ENCODE peak calls at places on chromosomes 6 and 20, in nine cellular contexts. S is astrocyte, K is bronchial epithelial cell, F is fibroblast of mammary gland, Z is nephron progenitor cell, O is fibroblast of lung, G is heart left ventricle, L is right lobe of liver, R is prostate gland. T is an unnamed sample.

GRCh38 chr6:128567029-128567428 is 46.6 kb upstream of the PTPRK start:
- DNase-seq in S (no peak), K (peak; percentile 74), F (peak; percentile 6), Z (no peak), O (peak; percentile 49), G (no peak), L (no peak), R (no peak), T (no peak)

GRCh38 chr6:81909981-81910910 is 157.8 kb upstream of the TENT5A start:
- DNase-seq in S (peak; percentile 56), K (no peak), F (no peak), Z (no peak), O (peak; percentile 69), G (no peak), L (no peak), R (no peak), T (no peak)

GRCh38 chr6:159645659-159646058 is 47.4 kb downstream of the SOD2 start:
- DNase-seq in S (no peak), K (no peak), F (no peak), Z (no peak), O (peak; percentile 10), G (no peak), L (no peak), R (no peak), T (no peak)

GRCh38 chr20:2820084-2820895 is 4.1 kb downstream of the TMEM239 start:
- DNase-seq in S (peak; percentile 51), K (no peak), F (peak; percentile 11), Z (peak; percentile 53), O (peak; percentile 63), G (no peak), L (no peak), R (no peak), T (no peak)

GRCh38 chr6:170295519-170296422 is 4.9 kb upstream of the DLL1 start:
- DNase-seq in S (no peak), K (peak; percentile 21), F (no peak), Z (peak; percentile 72), O (no peak), G (no peak), L (peak; percentile 49), R (peak; percentile 41), T (no peak)

GRCh38 chr6:41477572-41477971 is 68.6 kb upstream of the FOXP4 start:
- DNase-seq in S (no peak), K (no peak), F (no peak), Z (no peak), O (no peak), G (no peak), L (no peak), R (no peak), T (no peak)

GRCh38 chr6:142518126-142518525 is 216.3 kb downstream of the ADGRG6 start:
- DNase-seq in S (no peak), K (no peak), F (no peak), Z (no peak), O (no peak), G (no peak), L (no peak), R (no peak), T (no peak)

GRCh38 chr6:135162678-135163439 is 18.2 kb upstream of the MYB start:
- DNase-seq in S (no peak), K (no peak), F (peak; percentile 55), Z (peak; percentile 68), O (no peak), G (no peak), L (no peak), R (no peak), T (no peak)

GRCh38 chr6:159829515-159829914 is 29.4 kb downstream of the PNLDC1 start:
- DNase-seq in S (no peak), K (peak; percentile 68), F (no peak), Z (no peak), O (no peak), G (no peak), L (no peak), R (no peak), T (no peak)

GRCh38 chr20:10672579-10673127 is 1.1 kb downstream of the JAG1 start:
- DNase-seq in S (peak; percentile 59), K (no peak), F (peak; percentile 66), Z (peak; percentile 55), O (peak; percentile 71), G (peak; percentile 70), L (peak; percentile 68), R (no peak), T (no peak)

GRCh38 chr20:22213271-22213670 is 371.1 kb downstream of the FOXA2 start:
- DNase-seq in S (no peak), K (no peak), F (no peak), Z (no peak), O (no peak), G (no peak), L (no peak), R (peak; percentile 10), T (no peak)

GRCh38 chr6:11233936-11234573 is 1.6 kb upstream of the NEDD9 start:
- DNase-seq in S (no peak), K (no peak), F (no peak), Z (no peak), O (no peak), G (no peak), L (no peak), R (no peak), T (no peak)

GRCh38 chr6:75852721-75853120 is 103.7 kb downstream of the MYO6 start:
- DNase-seq in S (peak; percentile 14), K (peak; percentile 61), F (peak; percentile 49), Z (no peak), O (peak; percentile 20), G (no peak), L (no peak), R (no peak), T (no peak)

GRCh38 chr20:54550776-54551396 is 75.5 kb downstream of the DOK5 start:
- DNase-seq in S (peak; percentile 65), K (no peak), F (peak; percentile 5), Z (no peak), O (peak; percentile 71), G (no peak), L (no peak), R (no peak), T (no peak)

GRCh38 chr6:84967965-84968364 is 203.6 kb upstream of the TBX18 start:
- DNase-seq in S (no peak), K (no peak), F (no peak), Z (no peak), O (no peak), G (no peak), L (no peak), R (no peak), T (no peak)

GRCh38 chr6:84967389-84967788 is 203.0 kb upstream of the TBX18 start:
- DNase-seq in S (no peak), K (peak; percentile 44), F (peak; percentile 70), Z (peak; percentile 34), O (no peak), G (no peak), L (no peak), R (no peak), T (no peak)
- TF ChIP-seq CTCF in S (peak; percentile 38), K (peak; percentile 68), F (peak; percentile 74), Z (peak; percentile 49), O (peak; percentile 45), G (peak; percentile 8), L (peak; percentile 62), R (no peak), T (peak; percentile 82)

GRCh38 chr6:121612916-121613315 is 177.5 kb downstream of the GJA1 start:
- DNase-seq in S (no peak), K (no peak), F (no peak), Z (no peak), O (no peak), G (no peak), L (no peak), R (no peak), T (no peak)

GRCh38 chr6:121617388-121617787 is 181.9 kb downstream of the GJA1 start:
- DNase-seq in S (no peak), K (no peak), F (no peak), Z (no peak), O (no peak), G (no peak), L (no peak), R (no peak), T (no peak)

GRCh38 chr6:121614115-121614514 is 178.7 kb downstream of the GJA1 start:
- DNase-seq in S (no peak), K (no peak), F (peak; percentile 17), Z (no peak), O (no peak), G (no peak), L (no peak), R (no peak), T (no peak)

GRCh38 chr6:121616411-121616810 is 181.0 kb downstream of the GJA1 start:
- DNase-seq in S (no peak), K (peak; percentile 64), F (no peak), Z (no peak), O (no peak), G (no peak), L (no peak), R (no peak), T (no peak)

DNA sequence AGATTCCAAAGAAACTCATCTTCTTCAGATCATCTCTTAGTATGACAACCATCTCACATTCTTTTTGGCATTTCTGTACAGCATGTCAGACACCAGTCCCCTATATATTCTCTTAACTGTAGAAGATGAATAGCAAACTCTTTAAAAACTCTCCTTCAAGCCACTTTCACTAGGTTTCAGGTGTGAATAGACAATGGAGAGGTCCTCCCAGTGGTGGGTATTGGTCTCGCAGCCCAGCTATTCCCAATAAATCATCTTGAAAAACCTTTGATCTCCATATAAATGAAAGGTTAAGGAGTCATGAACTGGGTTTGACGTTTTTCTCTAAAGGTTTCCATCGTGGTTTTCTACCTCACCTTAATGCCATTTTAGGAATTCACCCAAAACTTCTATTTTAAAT is 180.0 kb downstream of the GJA1 start:
- DNase-seq in S (no peak), K (peak; percentile 27), F (no peak), Z (no peak), O (no peak), G (no peak), L (no peak), R (no peak), T (no peak)
- TF ChIP-seq CTCF in S (peak; percentile 31), K (peak; percentile 26), F (peak; percentile 24), Z (no peak), O (no peak), G (peak; percentile 9), L (no peak), R (no peak), T (peak; percentile 37)

GRCh38 chr6:117280922-117281321 is 15.6 kb downstream of the VGLL2 start:
- DNase-seq in S (no peak), K (no peak), F (peak; percentile 17), Z (no peak), O (no peak), G (no peak), L (no peak), R (no peak), T (no peak)
- TF ChIP-seq CTCF in S (peak; percentile 22), K (no peak), F (peak; percentile 42), Z (no peak), O (no peak), G (peak; percentile 30), L (peak; percentile 6), R (no peak), T (peak; percentile 29)

GRCh38 chr6:105077592-105078463 is 102.0 kb downstream of the POPDC3 start:
- DNase-seq in S (peak; percentile 18), K (peak; percentile 84), F (peak; percentile 69), Z (no peak), O (peak; percentile 40), G (no peak), L (no peak), R (no peak), T (no peak)
- TF ChIP-seq CTCF in S (peak; percentile 52), K (peak; percentile 17), F (peak; percentile 49), Z (peak; percentile 37), O (peak; percentile 34), G (peak; percentile 59), L (peak; percentile 50), R (no peak), T (peak; percentile 94)